ENCODE peak calls at places on chromosomes 13 and 19, in nine cellular contexts. U, X, G, N, C, P, M, F and L are unnamed samples.

GRCh38 chr19:4401482-4402170 is 814 bp upstream of the CHAF1A start:
- DNase-seq in F (no peak), M (no peak), G (no peak), N (no peak), U (no peak), P (no peak), C (no peak), X (no peak), L (no peak)

GRCh38 chr13:98405107-98405571 is 171.8 kb downstream of the STK24 start:
- DNase-seq in F (no peak), X (no peak), U (no peak), C (peak), G (no peak), P (no peak), M (no peak), N (no peak), L (no peak)

GRCh38 chr13:114140131-114140908 is 7.9 kb upstream of the RASA3 start:
- DNase-seq in P (no peak), G (no peak), F (no peak), U (no peak), X (no peak), C (no peak), N (no peak), M (no peak), L (no peak)

GRCh38 chr13:59016250-59016649 is 1147.5 kb downstream of the DIAPH3 start:
- DNase-seq in N (no peak), P (no peak), U (no peak), M (no peak), F (no peak), X (no peak), C (no peak), G (no peak), L (no peak)

GRCh38 chr13:63979951-63980350 is 2564.3 kb upstream of the PCDH20 start:
- DNase-seq in C (no peak), P (no peak), M (no peak), N (no peak), F (no peak), X (no peak), U (no peak), G (no peak), L (no peak)

GRCh38 chr19:35310331-35310730 is 18.4 kb downstream of the MAG start:
- DNase-seq in N (no peak), U (no peak), X (no peak), P (peak), G (no peak), F (no peak), M (no peak), C (no peak), L (no peak)

GRCh38 chr13:95530178-95530577 is 22.3 kb upstream of the CLDN10 start:
- DNase-seq in P (no peak), G (no peak), N (peak), F (no peak), X (no peak), U (peak), C (no peak), M (peak), L (peak)

GRCh38 chr19:35779033-35779432 is 3.7 kb downstream of the ARHGAP33 start:
- DNase-seq in M (no peak), X (no peak), F (no peak), C (no peak), P (no peak), U (no peak), G (no peak), N (no peak), L (no peak)

GRCh38 chr19:29686285-29686805 is 21.1 kb downstream of the PLEKHF1 start:
- DNase-seq in U (no peak), F (no peak), C (no peak), N (no peak), X (no peak), M (no peak), G (no peak), P (no peak), L (no peak)

GRCh38 chr19:58553799-58554493 is 959 bp downstream of the CHMP2A start:
- DNase-seq in N (no peak), X (no peak), G (no peak), P (no peak), M (no peak), U (no peak), C (no peak), F (no peak), L (no peak)

GRCh38 chr19:18119243-18120105 is 21.9 kb downstream of the MAST3 start:
- DNase-seq in P (no peak), C (no peak), F (no peak), G (no peak), U (no peak), M (no peak), X (peak), N (no peak), L (peak)

GRCh38 chr13:110263906-110264305 is 43.1 kb downstream of the COL4A1 start:
- DNase-seq in N (no peak), M (no peak), U (no peak), F (no peak), X (no peak), G (no peak), C (no peak), P (peak), L (no peak)

GRCh38 chr13:114151565-114152284 is 19.3 kb upstream of the RASA3 start:
- DNase-seq in X (peak), M (no peak), C (no peak), N (no peak), P (no peak), G (no peak), F (peak), U (peak), L (no peak)

GRCh38 chr19:40523322-40524047 is 53.2 kb upstream of the SHKBP1 start:
- DNase-seq in C (peak), U (peak), M (peak), F (peak), P (peak), G (no peak), N (peak), X (peak), L (peak)

GRCh38 chr13:71758823-71759222 is 108.2 kb downstream of the DACH1 start:
- DNase-seq in C (no peak), U (no peak), M (no peak), P (no peak), F (no peak), X (no peak), G (no peak), N (no peak), L (no peak)